ENCODE peak calls at places on chromosome 11, in six cellular contexts. One of them, this sample, is unnamed.

GRCh38 chr11:77269484-77270123 is 31.9 kb downstream of the GDPD4 start:
- DNase-seq in GM12865: no peak
- DNase-seq in RWPE1: no peak
- DNase-seq in right lobe of liver: no peak
- DNase-seq in ovary: no peak
- DNase-seq in IMR-90: peak
- DNase-seq in this sample: no peak

GRCh38 chr11:124987096-124987495 is 33.1 kb downstream of the CCDC15 start:
- DNase-seq in right lobe of liver: no peak
- DNase-seq in IMR-90: no peak
- DNase-seq in GM12865: no peak
- DNase-seq in RWPE1: no peak
- DNase-seq in ovary: no peak
- DNase-seq in this sample: no peak

GRCh38 chr11:9664276-9665171 is 647 bp downstream of the SWAP70 start:
- DNase-seq in GM12865: peak
- DNase-seq in RWPE1: peak
- DNase-seq in right lobe of liver: peak
- DNase-seq in ovary: peak
- DNase-seq in IMR-90: peak
- DNase-seq in this sample: peak

GRCh38 chr11:75763846-75764245 is 4.7 kb upstream of the DGAT2 start:
- DNase-seq in RWPE1: no peak
- DNase-seq in GM12865: no peak
- DNase-seq in right lobe of liver: no peak
- DNase-seq in ovary: no peak
- DNase-seq in IMR-90: no peak
- DNase-seq in this sample: no peak

GRCh38 chr11:132072880-132073213 is 702.4 kb downstream of the NTM start:
- DNase-seq in RWPE1: no peak
- DNase-seq in ovary: no peak
- DNase-seq in GM12865: no peak
- DNase-seq in right lobe of liver: no peak
- DNase-seq in IMR-90: peak
- DNase-seq in this sample: no peak

GRCh38 chr11:70641366-70641765 is 243.0 kb downstream of the CTTN start:
- DNase-seq in ovary: no peak
- DNase-seq in IMR-90: no peak
- DNase-seq in RWPE1: no peak
- DNase-seq in GM12865: no peak
- DNase-seq in right lobe of liver: no peak
- DNase-seq in this sample: no peak

GRCh38 chr11:57087966-57088365 is 93.8 kb upstream of the LRRC55 start:
- DNase-seq in RWPE1: no peak
- DNase-seq in GM12865: no peak
- DNase-seq in ovary: no peak
- DNase-seq in right lobe of liver: no peak
- DNase-seq in IMR-90: no peak
- DNase-seq in this sample: no peak

GRCh38 chr11:13010737-13011342 is 1.7 kb downstream of the RASSF10 start:
- DNase-seq in RWPE1: no peak
- DNase-seq in ovary: no peak
- DNase-seq in GM12865: no peak
- DNase-seq in right lobe of liver: peak
- DNase-seq in IMR-90: no peak
- DNase-seq in this sample: peak

GRCh38 chr11:46345881-46346484 is 1.3 kb upstream of the DGKZ start:
- DNase-seq in RWPE1: no peak
- DNase-seq in IMR-90: no peak
- DNase-seq in GM12865: peak
- DNase-seq in ovary: no peak
- DNase-seq in right lobe of liver: no peak
- DNase-seq in this sample: peak

GRCh38 chr11:71488086-71488967 is 35.3 kb downstream of the NADSYN1 start:
- DNase-seq in GM12865: no peak
- DNase-seq in IMR-90: peak
- DNase-seq in right lobe of liver: no peak
- DNase-seq in RWPE1: peak
- DNase-seq in ovary: no peak
- DNase-seq in this sample: no peak

GRCh38 chr11:70341881-70342429 is 56.4 kb upstream of the CTTN start:
- DNase-seq in RWPE1: no peak
- DNase-seq in right lobe of liver: no peak
- DNase-seq in ovary: no peak
- DNase-seq in IMR-90: no peak
- DNase-seq in GM12865: no peak
- DNase-seq in this sample: no peak

DNA sequence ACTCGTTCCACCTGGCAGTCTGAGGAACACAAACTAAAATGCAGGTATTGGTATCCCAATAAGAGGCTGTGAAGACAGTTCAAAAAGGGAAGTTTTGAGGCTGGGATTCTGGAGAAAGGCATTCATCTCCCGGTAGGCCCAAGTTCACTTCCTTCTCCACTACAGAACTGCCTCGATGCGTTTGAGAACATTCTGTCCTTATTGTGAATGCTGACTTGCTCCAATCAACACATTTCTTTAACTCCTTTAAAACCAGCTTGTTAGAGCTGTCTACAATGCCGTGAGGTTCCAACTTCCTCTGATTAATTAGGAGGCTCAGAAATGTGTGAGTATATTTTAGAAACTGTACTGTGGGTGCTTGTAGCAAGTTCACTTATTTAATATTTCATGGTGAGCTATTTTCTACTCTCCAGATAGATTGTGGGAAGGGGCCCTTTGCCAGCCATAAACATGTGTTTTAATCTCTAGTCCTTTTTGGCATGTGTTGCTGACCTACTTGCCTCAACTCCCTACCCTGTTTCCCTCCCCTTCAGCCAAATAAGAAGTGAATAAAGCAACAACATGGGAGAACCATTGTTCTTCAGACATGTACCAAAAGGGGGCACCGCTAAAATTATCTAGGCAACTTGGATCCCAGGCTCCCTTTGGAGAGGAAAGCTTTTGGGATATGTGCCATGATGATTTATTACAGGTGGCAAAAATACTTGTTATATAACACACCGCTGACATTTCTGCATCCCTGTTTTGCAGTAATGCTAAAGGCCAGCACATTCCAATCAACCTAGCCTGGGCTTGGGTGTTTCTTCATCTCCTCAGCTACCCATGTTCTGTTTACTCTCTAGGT is 245.6 kb downstream of the BLID start:
- DNase-seq in ovary: no peak
- DNase-seq in RWPE1: no peak
- DNase-seq in right lobe of liver: no peak
- DNase-seq in IMR-90: no peak
- DNase-seq in GM12865: no peak
- DNase-seq in this sample: no peak
- TF ChIP-seq CTCF in ovary: no peak
- TF ChIP-seq CTCF in RWPE1: no peak
- TF ChIP-seq CTCF in right lobe of liver: no peak
- TF ChIP-seq CTCF in IMR-90: no peak
- TF ChIP-seq CTCF in GM12865: no peak
- TF ChIP-seq CTCF in this sample: no peak

DNA sequence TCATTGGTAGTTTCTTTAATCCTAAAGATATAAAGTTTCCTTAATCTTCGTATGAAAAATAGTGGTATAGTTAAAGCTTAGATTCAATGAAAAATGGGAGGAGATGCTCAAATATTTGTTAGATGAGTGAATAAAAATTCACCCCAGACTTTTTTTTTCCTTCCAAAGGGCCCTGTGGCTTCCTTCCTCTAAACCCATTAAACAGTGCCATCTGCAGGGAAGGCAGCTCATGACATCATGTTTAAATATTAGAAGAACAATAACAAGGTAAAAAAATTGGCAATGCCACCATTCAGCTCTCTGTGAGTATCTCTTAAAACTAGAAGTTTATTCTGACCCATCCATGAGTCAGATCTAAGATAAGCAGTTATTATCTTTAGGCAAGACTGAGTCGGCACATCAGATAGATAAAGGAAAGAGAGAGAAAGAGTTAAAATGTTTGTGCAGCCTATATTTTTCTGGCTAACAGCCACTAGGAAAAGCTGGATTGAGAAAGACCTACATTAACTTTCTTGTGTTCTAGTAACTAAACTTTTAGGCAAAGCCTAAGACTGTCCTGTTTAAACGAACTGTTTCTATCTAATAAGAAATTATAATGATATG is 19.1 kb upstream of the OOSP1 start:
- DNase-seq in RWPE1: peak
- DNase-seq in GM12865: peak
- DNase-seq in IMR-90: peak
- DNase-seq in ovary: no peak
- DNase-seq in right lobe of liver: no peak
- DNase-seq in this sample: no peak
- TF ChIP-seq CTCF in RWPE1: peak
- TF ChIP-seq CTCF in GM12865: peak
- TF ChIP-seq CTCF in IMR-90: peak
- TF ChIP-seq CTCF in ovary: no peak
- TF ChIP-seq CTCF in right lobe of liver: peak
- TF ChIP-seq CTCF in this sample: peak

DNA sequence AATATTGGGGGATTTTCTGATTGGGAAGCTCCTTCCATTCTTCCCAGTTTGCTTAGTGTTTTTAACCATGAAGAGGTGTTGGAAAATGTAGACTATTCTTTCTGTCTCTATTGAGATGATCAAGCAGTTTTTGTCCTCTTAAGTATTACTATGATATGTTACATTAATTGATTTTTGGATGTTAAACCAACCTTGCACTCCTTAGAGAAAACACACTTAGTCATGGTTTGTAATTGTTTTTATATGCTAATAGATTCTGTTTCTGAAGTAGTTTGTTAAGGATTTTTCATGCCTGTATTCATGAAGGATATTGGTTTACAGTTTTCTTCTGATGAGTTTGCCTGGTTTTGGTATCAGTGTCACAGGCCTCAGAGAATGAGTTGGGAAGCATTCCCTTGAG is 2.0 kb upstream of the NLRP6 start:
- DNase-seq in RWPE1: no peak
- DNase-seq in right lobe of liver: no peak
- DNase-seq in IMR-90: no peak
- DNase-seq in ovary: no peak
- DNase-seq in GM12865: no peak
- DNase-seq in this sample: no peak
- TF ChIP-seq CTCF in RWPE1: no peak
- TF ChIP-seq CTCF in right lobe of liver: no peak
- TF ChIP-seq CTCF in IMR-90: no peak
- TF ChIP-seq CTCF in ovary: no peak
- TF ChIP-seq CTCF in GM12865: no peak
- TF ChIP-seq CTCF in this sample: no peak

DNA sequence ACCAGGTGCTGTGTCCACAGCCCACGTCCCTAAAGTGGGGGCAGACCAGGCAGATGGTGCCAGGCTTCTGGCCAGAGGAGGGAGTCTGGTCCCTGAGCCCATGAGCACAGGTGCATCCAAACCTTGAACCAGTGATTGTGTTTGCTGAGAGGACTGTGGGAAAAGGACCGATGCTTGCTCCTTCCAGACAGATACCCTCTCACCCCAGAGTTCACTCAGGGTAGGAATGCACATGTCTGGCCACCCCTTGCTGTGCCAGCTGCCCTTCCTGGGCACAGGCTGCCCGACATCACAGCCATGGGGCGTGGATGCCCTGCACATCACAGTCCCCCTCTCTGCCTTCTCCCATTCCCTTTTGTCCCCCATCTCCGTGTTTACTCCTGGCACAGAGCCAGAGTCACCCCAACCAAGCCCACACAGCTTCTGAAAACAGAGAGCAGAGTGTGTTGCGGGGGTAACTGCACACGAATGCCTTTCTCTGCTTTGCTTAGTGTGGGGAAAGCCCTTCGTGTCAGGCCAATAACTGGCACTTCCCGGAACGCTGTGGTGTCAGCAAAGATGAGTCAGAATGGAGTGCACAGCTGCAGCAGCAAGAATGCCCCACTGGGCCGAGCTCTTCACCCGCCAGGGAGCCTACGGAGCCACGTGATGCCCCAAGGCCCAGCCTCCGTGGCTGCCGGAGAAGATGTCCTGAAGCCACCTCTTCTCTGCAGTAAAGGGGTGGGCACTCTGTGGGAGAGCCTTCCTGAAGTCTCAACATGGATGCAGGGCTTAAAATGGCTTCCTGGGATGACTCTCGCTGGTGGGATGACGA is 7.6 kb downstream of the CARS1 start:
- DNase-seq in ovary: peak
- DNase-seq in GM12865: peak
- DNase-seq in IMR-90: peak
- DNase-seq in right lobe of liver: no peak
- DNase-seq in RWPE1: peak
- DNase-seq in this sample: peak
- TF ChIP-seq CTCF in ovary: no peak
- TF ChIP-seq CTCF in GM12865: peak
- TF ChIP-seq CTCF in IMR-90: peak
- TF ChIP-seq CTCF in right lobe of liver: no peak
- TF ChIP-seq CTCF in RWPE1: peak
- TF ChIP-seq CTCF in this sample: no peak

GRCh38 chr11:85589373-85589772 is 37.8 kb downstream of the DLG2 start:
- DNase-seq in IMR-90: no peak
- DNase-seq in right lobe of liver: no peak
- DNase-seq in RWPE1: no peak
- DNase-seq in ovary: no peak
- DNase-seq in GM12865: no peak
- DNase-seq in this sample: no peak

GRCh38 chr11:85595285-85595884 is 31.8 kb downstream of the DLG2 start:
- DNase-seq in right lobe of liver: no peak
- DNase-seq in GM12865: peak
- DNase-seq in IMR-90: peak
- DNase-seq in ovary: no peak
- DNase-seq in RWPE1: peak
- DNase-seq in this sample: no peak

GRCh38 chr11:85596886-85597285 is 30.3 kb downstream of the DLG2 start:
- DNase-seq in right lobe of liver: no peak
- DNase-seq in RWPE1: no peak
- DNase-seq in IMR-90: no peak
- DNase-seq in ovary: no peak
- DNase-seq in GM12865: no peak
- DNase-seq in this sample: no peak

GRCh38 chr11:85590848-85591483 is 36.2 kb downstream of the DLG2 start:
- DNase-seq in IMR-90: peak
- DNase-seq in ovary: no peak
- DNase-seq in right lobe of liver: no peak
- DNase-seq in GM12865: peak
- DNase-seq in RWPE1: peak
- DNase-seq in this sample: no peak
- TF ChIP-seq CTCF in IMR-90: peak
- TF ChIP-seq CTCF in ovary: no peak
- TF ChIP-seq CTCF in right lobe of liver: peak
- TF ChIP-seq CTCF in GM12865: no peak
- TF ChIP-seq CTCF in RWPE1: peak
- TF ChIP-seq CTCF in this sample: no peak

GRCh38 chr11:78660451-78660850 is 85.8 kb upstream of the NARS2 start:
- DNase-seq in RWPE1: no peak
- DNase-seq in IMR-90: no peak
- DNase-seq in ovary: no peak
- DNase-seq in GM12865: no peak
- DNase-seq in right lobe of liver: no peak
- DNase-seq in this sample: no peak
- TF ChIP-seq CTCF in RWPE1: no peak
- TF ChIP-seq CTCF in IMR-90: no peak
- TF ChIP-seq CTCF in ovary: no peak
- TF ChIP-seq CTCF in GM12865: no peak
- TF ChIP-seq CTCF in right lobe of liver: no peak
- TF ChIP-seq CTCF in this sample: no peak

This sample was measured in mucosa of descending colon.